ENCODE peak calls at places on chromosomes 16 and 17, in five cellular contexts. V is stimulated activated naive CD8-positive, alpha-beta T cell treated with anti-CD3 and anti-CD28 coated beads, Interleukin-15, amount 100 ng/mL, for 72 hours; B is CD8-positive, alpha-beta T cell; U is HCT116; O is activated CD4-positive, alpha-beta T cell treated with anti-CD3 and anti-CD28 coated beads for 36 hours. H is an unnamed sample.

GRCh38 chr16:56732832-56733231 is 2.9 kb downstream of the NUP93 start:
- ATAC-seq in V (peak; percentile 87), B (no peak), U (no peak), O (peak; percentile 82), H (no peak)

GRCh38 chr16:85402910-85403692 is 210.0 kb upstream of the GSE1 start:
- ATAC-seq in V (peak; percentile 78), B (no peak), U (peak; percentile 15), O (no peak), H (peak; percentile 14)

GRCh38 chr16:8087597-8088279 is 502.6 kb downstream of the TMEM114 start:
- ATAC-seq in V (no peak), B (no peak), U (no peak), O (no peak), H (no peak)

GRCh38 chr16:85929259-85929704 is 30.3 kb downstream of the IRF8 start:
- ATAC-seq in V (no peak), B (no peak), U (peak; percentile 61), O (no peak), H (no peak)

GRCh38 chr16:81624718-81625543 is 154.2 kb upstream of the PLCG2 start:
- ATAC-seq in V (no peak), B (no peak), U (no peak), O (no peak), H (peak; percentile 86)

GRCh38 chr17:2178798-2179505 is 124.0 kb downstream of the HIC1 start:
- ATAC-seq in V (no peak), B (no peak), U (no peak), O (no peak), H (no peak)

GRCh38 chr17:10687497-10687896 is 9.8 kb downstream of the SCO1 start:
- ATAC-seq in V (no peak), B (no peak), U (no peak), O (peak; percentile 16), H (no peak)

GRCh38 chr17:59388070-59388556 is 56.7 kb downstream of the YPEL2 start:
- ATAC-seq in V (no peak), B (no peak), U (no peak), O (no peak), H (no peak)

GRCh38 chr16:56836410-56836834 is 28.6 kb upstream of the SLC12A3 start:
- ATAC-seq in V (no peak), B (no peak), U (no peak), O (no peak), H (no peak)

GRCh38 chr17:59371426-59372099 is 40.1 kb downstream of the YPEL2 start:
- ATAC-seq in V (no peak), B (no peak), U (no peak), O (no peak), H (no peak)

GRCh38 chr17:79607941-79608728 is 2.7 kb downstream of the RBFOX3 start:
- ATAC-seq in V (peak; percentile 58), B (no peak), U (peak; percentile 93), O (peak; percentile 60), H (peak; percentile 23)

GRCh38 chr16:88817785-88818609 is 6.3 kb upstream of the APRT start:
- ATAC-seq in V (no peak), B (no peak), U (no peak), O (no peak), H (peak; percentile 2)

GRCh38 chr17:80673152-80673920 is 128.7 kb downstream of the RPTOR start:
- ATAC-seq in V (peak; percentile 43), B (peak; percentile 31), U (no peak), O (peak; percentile 31), H (no peak)

GRCh38 chr16:3999479-3999868 is 116.8 kb downstream of the ADCY9 start:
- ATAC-seq in V (no peak), B (no peak), U (no peak), O (no peak), H (no peak)

GRCh38 chr16:75742424-75743047 is 16.2 kb upstream of the CPHXL start:
- ATAC-seq in V (no peak), B (no peak), U (no peak), O (no peak), H (no peak)

GRCh38 chr16:72836181-72836580 is 211.7 kb downstream of the ZFHX3 start:
- ATAC-seq in V (no peak), B (no peak), U (no peak), O (no peak), H (no peak)

H was measured in esophagus mucosa.